ENCODE peak calls at places on chromosomes 2 and 18, in nine cellular contexts. L is left lung; C is IMR-90; G is CD8-positive, alpha-beta memory T cell; A is naive thymus-derived CD4-positive, alpha-beta T cell; D is GM23338; M is kidney; T is foreskin fibroblast; R is bronchial epithelial cell. E is an unnamed sample.

GRCh38 chr18:32920796-32921787 is 148.3 kb upstream of the KLHL14 start:
- DNase-seq in L (no peak), C (peak; percentile 95), G (no peak), A (no peak), D (no peak), M (no peak), T (peak; percentile 95), R (peak; percentile 96), E (peak; percentile 58)

GRCh38 chr18:62781893-62782292 is 66.6 kb downstream of the PHLPP1 start:
- DNase-seq in L (no peak), C (peak; percentile 91), G (no peak), A (no peak), D (peak; percentile 51), M (no peak), T (peak; percentile 93), R (peak; percentile 82), E (peak; percentile 65)

GRCh38 chr2:191806396-191806795 is 40.5 kb downstream of the CAVIN2 start:
- DNase-seq in L (no peak), C (peak; percentile 17), G (no peak), A (no peak), D (no peak), M (no peak), T (peak; percentile 10), R (no peak), E (no peak)

GRCh38 chr18:29430416-29430815 is 1253.5 kb upstream of the CDH2 start:
- DNase-seq in L (no peak), C (peak; percentile 5), G (no peak), A (no peak), D (no peak), M (no peak), T (no peak), R (no peak), E (no peak)

GRCh38 chr18:5879479-5879882 is 15.8 kb downstream of the TMEM200C start:
- DNase-seq in L (no peak), C (peak; percentile 65), G (no peak), A (no peak), D (peak; percentile 43), M (no peak), T (peak; percentile 57), R (peak; percentile 32), E (peak; percentile 17)

GRCh38 chr2:214904634-214905033 is 95.2 kb upstream of the BARD1 start:
- DNase-seq in L (no peak), C (no peak), G (no peak), A (no peak), D (peak; percentile 61), M (no peak), T (no peak), R (no peak), E (no peak)

GRCh38 chr2:157460384-157460837 is 16.5 kb upstream of the CYTIP start:
- DNase-seq in L (no peak), C (no peak), G (no peak), A (no peak), D (peak; percentile 5), M (no peak), T (no peak), R (no peak), E (no peak)

GRCh38 chr2:73208258-73208657 is 5.8 kb upstream of the SMYD5 start:
- DNase-seq in L (no peak), C (no peak), G (no peak), A (no peak), D (no peak), M (no peak), T (no peak), R (no peak), E (no peak)

GRCh38 chr2:97095661-97096060 is 979 bp upstream of the FAHD2B start:
- DNase-seq in L (peak; percentile 24), C (no peak), G (no peak), A (no peak), D (no peak), M (peak; percentile 52), T (no peak), R (no peak), E (no peak)

GRCh38 chr2:69493268-69493667 is 56.0 kb upstream of the NFU1 start:
- DNase-seq in L (no peak), C (no peak), G (no peak), A (no peak), D (peak; percentile 30), M (no peak), T (no peak), R (no peak), E (no peak)

GRCh38 chr2:58535182-58535581 is 294.1 kb upstream of the FANCL start:
- DNase-seq in L (no peak), C (no peak), G (no peak), A (no peak), D (peak; percentile 65), M (no peak), T (no peak), R (no peak), E (no peak)

DNA sequence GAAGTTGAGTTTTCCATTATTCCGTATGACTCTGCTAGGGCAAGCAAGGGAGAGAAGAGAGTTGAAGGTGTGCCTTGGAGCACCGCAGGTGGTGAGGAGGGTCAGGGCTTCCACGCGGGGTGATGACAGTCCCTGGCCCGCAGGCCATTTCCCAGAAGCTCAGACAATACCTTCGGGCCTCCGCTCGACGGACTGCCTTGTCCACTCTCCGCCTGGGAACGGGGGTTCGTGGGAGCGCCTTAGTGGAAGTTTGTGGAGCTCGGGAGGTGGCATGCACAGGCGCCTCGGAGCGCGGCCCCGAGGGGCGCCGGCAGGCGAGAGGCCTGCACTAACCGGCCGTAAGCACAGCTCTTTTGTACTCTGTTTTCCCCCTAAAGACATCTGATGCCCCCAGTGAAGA is 69.8 kb downstream of the ARHGEF33 start:
- DNase-seq in L (peak; percentile 71), C (no peak), G (no peak), A (no peak), D (no peak), M (no peak), T (no peak), R (no peak), E (no peak)
- H3K4me3 ChIP-seq in L (peak overlapping the region; percentile 43), C (no peak overlapping the region), G (no peak overlapping the region), A (no peak overlapping the region), D (peak overlapping the region; percentile 58), M (peak overlapping the region; percentile 55), T (no peak overlapping the region), R (no peak overlapping the region), E (peak overlapping the region; percentile 53)

GRCh38 chr2:23550553-23550952 is 165.6 kb downstream of the KLHL29 start:
- DNase-seq in L (peak; percentile 28), C (peak; percentile 29), G (no peak), A (no peak), D (no peak), M (no peak), T (no peak), R (no peak), E (no peak)

GRCh38 chr2:23548143-23548769 is 163.3 kb downstream of the KLHL29 start:
- DNase-seq in L (peak; percentile 32), C (no peak), G (no peak), A (no peak), D (no peak), M (no peak), T (no peak), R (no peak), E (no peak)

GRCh38 chr2:23549051-23549450 is 164.1 kb downstream of the KLHL29 start:
- DNase-seq in L (peak; percentile 70), C (no peak), G (no peak), A (no peak), D (no peak), M (no peak), T (no peak), R (no peak), E (no peak)

GRCh38 chr2:23551875-23552274 is 166.9 kb downstream of the KLHL29 start:
- DNase-seq in L (no peak), C (no peak), G (no peak), A (no peak), D (no peak), M (no peak), T (no peak), R (no peak), E (no peak)

GRCh38 chr2:23549821-23550535 is 165.0 kb downstream of the KLHL29 start:
- DNase-seq in L (peak; percentile 49), C (peak; percentile 50), G (no peak), A (no peak), D (no peak), M (no peak), T (no peak), R (no peak), E (peak; percentile 33)
- H3K4me3 ChIP-seq in L (no peak overlapping the region), C (no peak overlapping the region), G (no peak overlapping the region), A (no peak overlapping the region), D (no peak overlapping the region), M (no peak overlapping the region), T (no peak overlapping the region), R (no peak overlapping the region), E (no peak overlapping the region)

GRCh38 chr2:65662654-65663432 is 230.4 kb upstream of the SPRED2 start:
- DNase-seq in L (no peak), C (peak; percentile 93), G (no peak), A (no peak), D (no peak), M (no peak), T (peak; percentile 40), R (peak; percentile 17), E (peak; percentile 77)
- H3K4me3 ChIP-seq in L (no peak overlapping the region), C (no peak overlapping the region), G (no peak overlapping the region), A (no peak overlapping the region), D (no peak overlapping the region), M (no peak overlapping the region), T (peak overlapping the region; percentile 13), R (no peak overlapping the region), E (no peak overlapping the region)

GRCh38 chr2:196159223-196159892 is 12.0 kb downstream of the STK17B start:
- DNase-seq in L (no peak), C (no peak), G (no peak), A (no peak), D (no peak), M (no peak), T (no peak), R (no peak), E (no peak)
- H3K4me3 ChIP-seq in L (no peak overlapping the region), C (no peak overlapping the region), G (peak overlapping the region; percentile 58), A (peak overlapping the region; percentile 33), D (no peak overlapping the region), M (no peak overlapping the region), T (no peak overlapping the region), R (no peak overlapping the region), E (no peak overlapping the region)

DNA sequence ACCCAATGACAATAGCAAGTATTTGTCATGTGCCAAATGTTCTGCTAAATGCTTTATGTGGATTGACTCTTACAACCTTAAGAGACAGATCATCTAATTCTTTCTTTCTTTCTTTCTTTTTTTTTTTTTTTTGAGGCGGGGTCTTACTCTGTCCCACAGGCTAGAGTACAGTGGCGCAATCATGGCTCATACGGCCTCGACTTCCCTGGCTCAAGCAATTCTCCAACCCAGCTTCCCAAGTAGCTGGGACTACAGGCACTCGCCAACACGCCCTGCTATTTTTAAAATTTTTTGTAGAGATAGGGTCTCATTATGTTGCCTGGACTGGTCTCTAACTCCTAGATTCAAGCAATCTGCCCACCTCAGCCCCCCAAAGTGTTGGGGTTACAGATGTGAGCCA is 21.4 kb downstream of the TMEM247 start:
- DNase-seq in L (no peak), C (no peak), G (no peak), A (no peak), D (no peak), M (no peak), T (no peak), R (no peak), E (no peak)
- H3K4me3 ChIP-seq in L (no peak overlapping the region), C (no peak overlapping the region), G (no peak overlapping the region), A (no peak overlapping the region), D (peak overlapping the region; percentile 68), M (no peak overlapping the region), T (no peak overlapping the region), R (no peak overlapping the region), E (no peak overlapping the region)

E was measured in AG04449.